ENCODE peak calls at places on chromosomes 12 and 14, in eight cellular contexts. D is AG04449, Z is nephron progenitor cell, R is mammary epithelial cell, H is OCI-LY7, T is AG09319, U is RWPE1, M is AG09309. I is an unnamed sample.

GRCh38 chr14:106134901-106135300 is 608.5 kb downstream of the TMEM121 start:
- DNase-seq in D (no peak), Z (no peak), R (no peak), H (no peak), T (no peak), U (no peak), M (no peak), I (no peak)

GRCh38 chr12:122471324-122472226 is 29.2 kb downstream of the ZCCHC8 start:
- DNase-seq in D (no peak), Z (no peak), R (peak), H (peak), T (peak), U (peak), M (peak), I (peak)

GRCh38 chr12:64187370-64187769 is 34.7 kb downstream of the KICS2 start:
- DNase-seq in D (no peak), Z (no peak), R (peak), H (no peak), T (no peak), U (no peak), M (peak), I (no peak)

GRCh38 chr12:3076730-3077571 is at the start of gene TSPAN9:
- DNase-seq in D (no peak), Z (peak), R (peak), H (peak), T (peak), U (peak), M (no peak), I (peak)

GRCh38 chr14:29724991-29725390 is 202.7 kb downstream of the PRKD1 start:
- DNase-seq in D (no peak), Z (peak), R (no peak), H (no peak), T (no peak), U (no peak), M (no peak), I (no peak)

GRCh38 chr14:64421166-64421565 is 33.0 kb downstream of the MTHFD1 start:
- DNase-seq in D (no peak), Z (no peak), R (peak), H (no peak), T (peak), U (peak), M (peak), I (no peak)

GRCh38 chr12:1457901-1458300 is 136.5 kb downstream of the FBXL14 start:
- DNase-seq in D (peak), Z (no peak), R (peak), H (no peak), T (peak), U (no peak), M (peak), I (no peak)

GRCh38 chr12:103814436-103814835 is 26.6 kb downstream of the NT5DC3 start:
- DNase-seq in D (no peak), Z (no peak), R (no peak), H (no peak), T (no peak), U (no peak), M (no peak), I (no peak)

GRCh38 chr14:37590096-37590809 is 4.8 kb downstream of the FOXA1 start:
- DNase-seq in D (no peak), Z (no peak), R (no peak), H (no peak), T (no peak), U (no peak), M (no peak), I (no peak)

GRCh38 chr14:55133416-55133815 is 4.4 kb downstream of the LGALS3 start:
- DNase-seq in D (no peak), Z (no peak), R (peak), H (no peak), T (no peak), U (no peak), M (no peak), I (no peak)

GRCh38 chr12:11446372-11446771 is 51.0 kb upstream of the PRB2 start:
- DNase-seq in D (no peak), Z (no peak), R (peak), H (no peak), T (no peak), U (no peak), M (no peak), I (no peak)

GRCh38 chr14:73610692-73611091 is 1.6 kb upstream of the ACOT6 start:
- DNase-seq in D (no peak), Z (no peak), R (no peak), H (no peak), T (no peak), U (no peak), M (no peak), I (no peak)

GRCh38 chr12:32804301-32804700 is 48.6 kb upstream of the YARS2 start:
- DNase-seq in D (no peak), Z (no peak), R (no peak), H (no peak), T (no peak), U (no peak), M (no peak), I (no peak)

GRCh38 chr12:106090586-106091411 is 48.0 kb downstream of the NUAK1 start:
- DNase-seq in D (peak), Z (no peak), R (peak), H (no peak), T (no peak), U (no peak), M (peak), I (no peak)

GRCh38 chr14:53295985-53296582 is 143.0 kb upstream of the DDHD1 start:
- DNase-seq in D (no peak), Z (peak), R (peak), H (peak), T (no peak), U (peak), M (no peak), I (peak)

GRCh38 chr12:111580119-111580425 is 19.0 kb downstream of the ATXN2 start:
- DNase-seq in D (no peak), Z (no peak), R (no peak), H (no peak), T (no peak), U (no peak), M (no peak), I (no peak)

GRCh38 chr12:108807476-108807875 is 49.9 kb downstream of the SSH1 start:
- DNase-seq in D (no peak), Z (no peak), R (no peak), H (no peak), T (no peak), U (no peak), M (no peak), I (no peak)

GRCh38 chr14:66503532-66503931 is 4.4 kb upstream of the GPHN start:
- DNase-seq in D (no peak), Z (no peak), R (peak), H (no peak), T (peak), U (no peak), M (no peak), I (no peak)

GRCh38 chr12:63150255-63151060 is 543 bp downstream of the AVPR1A start:
- DNase-seq in D (no peak), Z (peak), R (no peak), H (no peak), T (no peak), U (no peak), M (no peak), I (peak)

GRCh38 chr12:69068431-69068830 is 135.5 kb upstream of the CPM start:
- DNase-seq in D (no peak), Z (no peak), R (peak), H (no peak), T (no peak), U (peak), M (no peak), I (no peak)

GRCh38 chr12:16348435-16349131 is 1.1 kb downstream of the MGST1 start:
- DNase-seq in D (no peak), Z (no peak), R (peak), H (peak), T (no peak), U (no peak), M (no peak), I (no peak)

GRCh38 chr12:71438670-71439361 is 782 bp upstream of the LGR5 start:
- DNase-seq in D (no peak), Z (no peak), R (no peak), H (no peak), T (no peak), U (no peak), M (no peak), I (no peak)

GRCh38 chr14:65237956-65238355 is 135.6 kb upstream of the MAX start:
- DNase-seq in D (no peak), Z (no peak), R (no peak), H (no peak), T (no peak), U (no peak), M (no peak), I (no peak)

GRCh38 chr12:107012736-107013425 is 25.9 kb upstream of the MTERF2 start:
- DNase-seq in D (no peak), Z (no peak), R (no peak), H (no peak), T (no peak), U (no peak), M (no peak), I (no peak)

GRCh38 chr12:76275511-76276093 is 72.6 kb downstream of the BBS10 start:
- DNase-seq in D (no peak), Z (no peak), R (no peak), H (no peak), T (no peak), U (no peak), M (no peak), I (no peak)

GRCh38 chr14:75418779-75419768 is 8.7 kb upstream of the JDP2 start:
- DNase-seq in D (no peak), Z (peak), R (no peak), H (peak), T (no peak), U (no peak), M (no peak), I (peak)

GRCh38 chr12:66603981-66604380 is 74.9 kb downstream of the GRIP1 start:
- DNase-seq in D (no peak), Z (no peak), R (no peak), H (no peak), T (no peak), U (no peak), M (no peak), I (no peak)

GRCh38 chr12:14665354-14666348 is 30.7 kb downstream of the GUCY2C start:
- DNase-seq in D (no peak), Z (peak), R (no peak), H (peak), T (no peak), U (peak), M (no peak), I (no peak)

GRCh38 chr12:106054016-106054415 is 84.7 kb downstream of the NUAK1 start:
- DNase-seq in D (no peak), Z (no peak), R (no peak), H (no peak), T (no peak), U (no peak), M (no peak), I (no peak)

GRCh38 chr14:23829736-23830474 is 123.7 kb upstream of the DHRS4 start:
- DNase-seq in D (peak), Z (no peak), R (peak), H (no peak), T (peak), U (peak), M (peak), I (no peak)

GRCh38 chr12:44299524-44299923 is 463.6 kb downstream of the TMEM117 start:
- DNase-seq in D (no peak), Z (no peak), R (no peak), H (no peak), T (no peak), U (no peak), M (no peak), I (no peak)

GRCh38 chr14:65565948-65566347 is 153.4 kb downstream of the FUT8 start:
- DNase-seq in D (no peak), Z (no peak), R (no peak), H (no peak), T (no peak), U (no peak), M (no peak), I (no peak)

GRCh38 chr12:54624316-54625279 is 10.1 kb downstream of the LACRT start:
- DNase-seq in D (no peak), Z (no peak), R (no peak), H (no peak), T (no peak), U (no peak), M (no peak), I (no peak)

DNA sequence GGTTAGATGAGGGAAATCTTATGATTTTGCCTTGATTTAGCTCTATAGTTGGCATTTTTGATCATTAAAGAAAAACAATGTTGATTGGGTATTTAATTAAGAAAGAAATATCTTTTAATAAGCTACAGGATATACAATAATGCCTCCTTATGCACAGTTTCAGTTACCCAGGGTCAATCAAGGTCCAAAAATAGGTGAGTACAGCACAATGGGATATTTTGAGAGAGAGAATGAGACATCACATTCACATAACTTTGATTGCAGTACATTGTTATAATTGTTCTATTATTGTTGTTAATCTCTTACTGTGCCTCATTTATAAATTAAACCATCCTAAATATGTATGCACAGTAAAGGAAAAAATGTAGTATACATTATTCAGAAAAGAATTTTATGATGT is 102.2 kb downstream of the MYF5 start:
- DNase-seq in D (no peak), Z (no peak), R (no peak), H (no peak), T (no peak), U (no peak), M (no peak), I (no peak)
- TF ChIP-seq CTCF in D (no peak), Z (no peak), R (no peak), H (no peak), T (no peak), U (no peak), M (no peak), I (no peak)

GRCh38 chr12:6370576-6370935 is 4.8 kb downstream of the SCNN1A start:
- DNase-seq in D (no peak), Z (no peak), R (no peak), H (no peak), T (no peak), U (no peak), M (no peak), I (no peak)

GRCh38 chr12:6367969-6368892 is 7.1 kb downstream of the SCNN1A start:
- DNase-seq in D (no peak), Z (no peak), R (no peak), H (peak), T (no peak), U (no peak), M (no peak), I (no peak)

GRCh38 chr12:6368906-6369525 is 6.3 kb downstream of the SCNN1A start:
- DNase-seq in D (no peak), Z (no peak), R (no peak), H (no peak), T (no peak), U (no peak), M (no peak), I (no peak)

GRCh38 chr12:6369916-6370575 is 5.3 kb downstream of the SCNN1A start:
- DNase-seq in D (no peak), Z (no peak), R (no peak), H (no peak), T (no peak), U (no peak), M (no peak), I (no peak)

DNA sequence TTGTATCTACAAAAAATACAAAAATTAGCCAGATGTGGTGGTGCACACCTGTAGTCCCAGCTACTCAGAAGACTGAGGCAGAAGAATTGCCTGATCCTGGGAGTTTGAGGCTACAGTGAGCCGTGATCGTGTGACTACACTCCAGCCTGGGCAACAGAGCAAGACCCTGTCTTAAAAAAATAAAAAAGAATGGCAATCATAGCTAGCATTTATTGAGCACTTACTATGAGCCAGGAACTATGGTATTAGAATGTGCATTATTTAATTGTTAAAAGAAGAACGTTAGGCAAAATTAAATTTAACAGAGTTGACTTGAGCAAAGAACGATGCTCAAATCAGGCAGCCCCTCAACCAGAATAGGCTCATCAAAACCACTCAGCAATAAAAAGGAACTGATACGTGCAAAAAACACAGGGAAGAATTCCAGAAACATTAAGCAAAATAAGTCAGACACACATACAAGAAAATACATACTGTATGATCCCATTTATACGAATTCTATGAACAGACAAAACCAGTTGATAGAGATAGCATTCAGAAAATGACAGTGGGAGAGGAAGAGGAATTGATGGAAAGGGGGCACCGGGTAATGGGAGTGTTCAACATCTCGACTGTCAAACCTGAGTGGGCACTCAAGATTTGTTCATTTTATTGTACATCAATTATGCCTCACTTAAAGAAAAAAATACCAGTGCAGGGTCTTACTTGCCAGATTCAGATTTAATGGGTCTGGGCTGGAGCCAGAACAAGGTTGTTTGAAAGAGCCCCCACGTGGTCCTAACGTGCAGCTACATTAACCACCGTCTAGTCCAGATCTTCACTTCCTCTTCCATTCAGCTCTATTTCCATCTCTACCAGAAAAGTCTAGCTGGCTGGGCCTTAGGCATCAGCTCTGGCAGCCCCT is 8.0 kb downstream of the SCNN1A start:
- DNase-seq in D (no peak), Z (no peak), R (no peak), H (peak), T (no peak), U (no peak), M (no peak), I (peak)
- TF ChIP-seq CTCF in D (no peak), Z (no peak), R (peak), H (peak), T (peak), U (no peak), M (peak), I (peak)

GRCh38 chr12:130920119-130920703 is 33.5 kb upstream of the ADGRD1 start:
- DNase-seq in D (no peak), Z (no peak), R (no peak), H (no peak), T (no peak), U (no peak), M (no peak), I (no peak)

GRCh38 chr12:130917607-130918006 is 36.1 kb upstream of the ADGRD1 start:
- DNase-seq in D (no peak), Z (no peak), R (no peak), H (no peak), T (no peak), U (no peak), M (no peak), I (no peak)

GRCh38 chr12:130911933-130912332 is 40.1 kb downstream of the RAN start:
- DNase-seq in D (no peak), Z (no peak), R (no peak), H (no peak), T (no peak), U (no peak), M (no peak), I (no peak)

GRCh38 chr12:130919115-130919514 is 34.6 kb upstream of the ADGRD1 start:
- DNase-seq in D (no peak), Z (no peak), R (no peak), H (no peak), T (no peak), U (no peak), M (no peak), I (no peak)

GRCh38 chr12:130916251-130916911 is 37.3 kb upstream of the ADGRD1 start:
- DNase-seq in D (no peak), Z (peak), R (peak), H (peak), T (no peak), U (peak), M (peak), I (peak)
- TF ChIP-seq CTCF in D (peak), Z (peak), R (peak), H (peak), T (peak), U (peak), M (peak), I (peak)

GRCh38 chr12:47029903-47030302 is 49.5 kb upstream of the PCED1B start:
- DNase-seq in D (no peak), Z (no peak), R (no peak), H (no peak), T (no peak), U (no peak), M (no peak), I (no peak)

GRCh38 chr12:47034661-47035060 is 44.8 kb upstream of the PCED1B start:
- DNase-seq in D (no peak), Z (no peak), R (peak), H (no peak), T (no peak), U (no peak), M (peak), I (no peak)

GRCh38 chr12:47033081-47033480 is 46.3 kb upstream of the PCED1B start:
- DNase-seq in D (no peak), Z (no peak), R (peak), H (no peak), T (no peak), U (no peak), M (no peak), I (no peak)

GRCh38 chr12:47033797-47034555 is 45.4 kb upstream of the PCED1B start:
- DNase-seq in D (no peak), Z (no peak), R (peak), H (no peak), T (no peak), U (no peak), M (no peak), I (no peak)

DNA sequence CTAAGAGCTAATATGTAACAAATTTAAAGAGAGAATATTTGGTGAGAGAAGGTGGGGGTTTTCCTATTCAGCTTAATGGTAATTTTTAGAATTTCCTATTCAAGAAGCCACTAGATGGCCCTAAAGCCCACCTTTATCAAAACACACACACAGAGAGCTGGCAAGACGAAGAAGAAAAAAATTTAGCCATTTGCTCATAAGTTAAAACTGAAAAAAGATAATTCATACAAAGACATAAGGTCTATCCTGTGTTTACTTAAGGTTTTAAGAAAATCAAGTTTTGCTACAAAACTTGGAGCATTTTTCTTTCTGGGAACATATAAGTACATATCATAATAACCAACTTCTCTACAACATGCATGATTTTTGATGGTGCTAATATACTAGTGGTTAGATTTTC is 46.8 kb upstream of the PCED1B start:
- DNase-seq in D (no peak), Z (no peak), R (peak), H (peak), T (peak), U (no peak), M (peak), I (peak)
- TF ChIP-seq CTCF in D (peak), Z (peak), R (peak), H (peak), T (peak), U (peak), M (peak), I (peak)

I was measured in GM10248.